ENCODE peak calls at places on chromosomes 16 and 17, in six cellular contexts. I, F, H, B, X and D are unnamed samples. For H3K27me3, the result is how much of the 10 kb centered on the place peaks cover.

GRCh38 chr17:1050246-1050995 is 53.5 kb downstream of the TIMM22 start:
- DNase-seq in H (no peak), F (no peak), B (no peak), X (peak), I (no peak), D (no peak)

GRCh38 chr16:70675851-70676513 is 9.9 kb downstream of the MTSS2 start:
- DNase-seq in B (peak), X (peak), I (no peak), F (no peak), H (no peak), D (no peak)

GRCh38 chr16:72530434-72530833 is 358.5 kb upstream of the PMFBP1 start:
- DNase-seq in F (peak), I (peak), B (no peak), X (no peak), H (no peak), D (no peak)

GRCh38 chr17:21041753-21042433 is 918 bp downstream of the USP22 start:
- DNase-seq in B (peak), X (peak), I (peak), F (peak), H (peak), D (peak)

GRCh38 chr16:77850637-77851330 is 62.4 kb downstream of the VAT1L start:
- DNase-seq in X (no peak), F (no peak), H (no peak), B (no peak), I (no peak), D (no peak)

GRCh38 chr17:5110816-5111215 is 862 bp downstream of the ZNF232 start:
- DNase-seq in F (no peak), I (no peak), X (no peak), B (no peak), H (peak), D (no peak)

GRCh38 chr16:47990676-47991075 is 165.1 kb downstream of the ABCC12 start:
- DNase-seq in I (no peak), H (no peak), X (no peak), F (no peak), B (no peak), D (no peak)

GRCh38 chr16:84660973-84661372 is 12.7 kb downstream of the KLHL36 start:
- DNase-seq in B (no peak), I (no peak), X (no peak), H (no peak), F (no peak), D (no peak)

GRCh38 chr17:42436401-42436800 is 13.3 kb upstream of the CAVIN1 start:
- DNase-seq in I (no peak), H (peak), B (peak), F (peak), X (peak), D (no peak)

GRCh38 chr16:85137323-85138072 is 25.2 kb upstream of the CIBAR2 start:
- DNase-seq in F (peak), H (peak), X (peak), B (peak), I (peak), D (peak)

GRCh38 chr16:4538067-4538385 is 547 bp downstream of the CDIP1 start:
- DNase-seq in H (no peak), I (no peak), B (no peak), F (no peak), X (no peak), D (no peak)

GRCh38 chr17:55117063-55117611 is 147.6 kb upstream of the HLF start:
- DNase-seq in H (no peak), I (no peak), B (no peak), F (no peak), X (no peak), D (peak)

GRCh38 chr17:36935681-36936454 is 1.4 kb upstream of the LHX1 start:
- DNase-seq in H (no peak), B (no peak), X (no peak), F (no peak), I (no peak), D (peak)

GRCh38 chr17:42380935-42381334 is 7.3 kb downstream of the STAT3 start:
- DNase-seq in X (no peak), B (no peak), H (no peak), F (no peak), I (no peak), D (no peak)

GRCh38 chr16:31110106-31111034 is 2.2 kb downstream of the BCKDK start:
- DNase-seq in I (peak), X (no peak), H (no peak), F (no peak), B (no peak), D (peak)

GRCh38 chr17:80678621-80679020 is 134.0 kb downstream of the RPTOR start:
- DNase-seq in X (no peak), B (no peak), H (peak), F (peak), I (peak), D (no peak)

GRCh38 chr17:13113821-13114525 is 96.1 kb upstream of the ELAC2 start:
- DNase-seq in I (no peak), H (no peak), X (no peak), F (no peak), B (no peak), D (no peak)

GRCh38 chr17:80511222-80512180 is 33.1 kb upstream of the RPTOR start:
- DNase-seq in F (no peak), B (no peak), I (no peak), X (no peak), H (no peak), D (no peak)

GRCh38 chr17:52721932-52722331 is 563.4 kb upstream of the CA10 start:
- DNase-seq in H (no peak), X (no peak), B (no peak), I (no peak), F (no peak), D (no peak)

GRCh38 chr16:82379601-82380000 is 209.6 kb upstream of the MPHOSPH6 start:
- DNase-seq in H (no peak), F (no peak), I (no peak), B (no peak), X (no peak), D (no peak)

GRCh38 chr17:43556292-43556691 is 10.2 kb upstream of the ETV4 start:
- DNase-seq in F (no peak), B (no peak), X (peak), H (peak), I (peak), D (no peak)

GRCh38 chr17:48037036-48037881 is at the start of gene COPZ2:
- DNase-seq in H (peak), X (peak), F (no peak), B (peak), I (no peak), D (no peak)

GRCh38 chr16:84608281-84608680 is 9.6 kb downstream of the COTL1 start:
- DNase-seq in F (no peak), I (no peak), H (no peak), X (no peak), B (no peak), D (no peak)

GRCh38 chr17:77750427-77751043 is 208.0 kb upstream of the TNRC6C start:
- DNase-seq in B (no peak), F (no peak), X (no peak), H (no peak), I (no peak), D (no peak)

GRCh38 chr16:88773812-88774291 is 11.2 kb downstream of the PIEZO1 start:
- DNase-seq in F (peak), X (peak), I (peak), H (peak), B (peak), D (peak)

GRCh38 chr16:23962001-23962400 is 126.2 kb downstream of the PRKCB start:
- DNase-seq in X (no peak), H (no peak), F (no peak), I (no peak), B (no peak), D (no peak)

GRCh38 chr17:39225974-39226683 is 384 bp upstream of the STAC2 start:
- DNase-seq in B (peak), I (no peak), F (no peak), X (peak), H (peak), D (peak)

GRCh38 chr16:56930516-56931252 is 1.3 kb upstream of the HERPUD1 start:
- DNase-seq in I (no peak), H (no peak), X (no peak), B (no peak), F (no peak), D (no peak)

GRCh38 chr16:56931253-56931768 is 631 bp upstream of the HERPUD1 start:
- DNase-seq in H (peak), I (no peak), F (no peak), B (no peak), X (no peak), D (no peak)

GRCh38 chr16:56931769-56932587 is at the start of gene HERPUD1:
- DNase-seq in X (peak), B (peak), I (peak), H (peak), F (peak), D (peak)

GRCh38 chr16:56927471-56927870 is 4.5 kb upstream of the HERPUD1 start:
- DNase-seq in X (no peak), I (no peak), F (no peak), B (no peak), H (no peak), D (no peak)

DNA sequence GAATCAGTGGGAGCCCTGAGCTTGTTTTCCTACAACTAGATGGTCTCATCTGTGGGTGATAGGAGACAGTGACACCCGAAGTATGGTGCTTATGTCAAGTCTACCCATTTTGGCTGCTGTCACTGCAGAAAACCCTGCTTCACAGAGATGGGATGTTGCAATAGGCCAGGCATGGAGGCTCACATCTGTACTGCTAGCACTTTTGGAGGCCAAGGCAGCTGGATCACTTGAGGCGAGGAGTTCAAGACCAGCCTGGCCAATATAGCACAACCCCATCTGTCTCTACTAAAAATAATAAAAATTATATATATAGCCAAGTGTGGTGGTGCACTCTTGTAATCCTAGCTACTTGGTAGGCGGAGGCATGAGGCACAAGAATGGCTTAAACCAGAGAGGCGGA is 2.3 kb upstream of the HERPUD1 start:
- DNase-seq in B (no peak), F (no peak), H (no peak), I (no peak), X (no peak), D (no peak)
- H3K27me3 ChIP-seq in B (under half), F (under half), H (under half), I (under half), X (under half), D (under half)

DNA sequence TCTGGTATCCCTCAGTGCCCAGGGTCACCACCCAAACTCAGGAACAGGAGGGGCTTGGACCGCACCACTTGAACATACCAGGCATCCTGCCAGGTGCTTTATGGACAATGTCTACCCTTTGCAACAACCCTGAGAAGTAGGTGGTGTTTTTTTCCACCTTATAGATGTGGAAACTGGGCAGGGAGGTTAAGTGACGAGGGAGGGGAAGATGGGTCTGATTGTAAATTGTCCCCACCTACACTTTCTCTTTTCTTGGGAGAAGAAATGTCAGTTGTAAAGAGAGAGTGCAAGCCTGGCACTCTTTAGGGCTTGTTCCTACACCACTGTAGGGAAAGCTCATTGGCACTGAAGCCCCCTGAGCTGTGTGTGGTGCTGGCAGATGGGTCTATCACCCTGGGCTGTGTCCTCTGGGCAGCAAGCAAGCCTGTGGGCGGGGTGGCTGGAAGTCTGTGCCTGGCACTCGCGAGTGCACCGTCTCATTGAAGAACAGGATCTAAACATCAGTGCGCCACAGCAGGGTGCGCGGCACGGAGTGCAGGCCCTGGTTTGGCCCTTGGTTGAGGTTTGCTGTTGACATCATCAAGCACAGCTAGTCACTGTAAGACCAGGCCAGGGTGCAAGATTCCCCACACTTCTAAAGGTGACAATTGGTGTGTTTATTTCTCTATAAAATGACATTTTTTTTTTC is 15.1 kb downstream of the NOD2 start:
- DNase-seq in I (no peak), H (no peak), F (no peak), X (no peak), B (no peak), D (no peak)
- H3K4me3 ChIP-seq in I (no peak), H (no peak), F (no peak), X (no peak), B (no peak), D (no peak)

GRCh38 chr17:79262624-79263023 is 188.0 kb downstream of the ENGASE start:
- DNase-seq in B (no peak), X (no peak), I (no peak), H (no peak), F (no peak), D (no peak)

GRCh38 chr17:79261361-79262072 is 186.9 kb downstream of the ENGASE start:
- DNase-seq in F (no peak), H (no peak), X (no peak), B (no peak), I (no peak), D (no peak)

GRCh38 chr17:79258843-79259242 is 184.2 kb downstream of the ENGASE start:
- DNase-seq in X (no peak), H (no peak), B (no peak), F (no peak), I (no peak), D (no peak)

GRCh38 chr17:79258042-79258441 is 183.4 kb downstream of the ENGASE start:
- DNase-seq in X (no peak), H (no peak), B (no peak), I (no peak), F (no peak), D (no peak)

DNA sequence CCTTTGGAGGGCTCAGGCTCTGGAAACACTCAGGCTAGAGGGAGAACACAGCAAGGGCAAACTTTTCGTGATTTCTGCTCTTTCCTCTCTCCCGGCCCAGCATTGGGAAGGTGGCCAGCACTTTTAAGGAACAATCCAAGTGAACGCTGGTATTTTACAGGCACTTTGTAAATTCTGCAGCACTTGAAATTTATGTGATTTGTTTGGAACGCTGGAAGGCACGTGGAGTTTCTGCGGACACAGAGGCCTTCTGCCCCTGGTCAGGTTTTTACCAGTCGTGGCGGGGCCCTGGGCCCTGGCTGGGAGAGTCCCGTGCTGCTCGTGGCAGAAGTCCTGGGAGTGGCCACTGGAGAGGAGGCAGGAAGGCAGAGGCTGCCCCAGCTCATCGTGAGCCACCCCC is 188.6 kb downstream of the ENGASE start:
- DNase-seq in H (no peak), B (no peak), I (no peak), X (no peak), F (no peak), D (no peak)
- H3K27me3 ChIP-seq in H (under half), B (under half), I (half or more), X (under half), F (under half), D (half or more)

DNA sequence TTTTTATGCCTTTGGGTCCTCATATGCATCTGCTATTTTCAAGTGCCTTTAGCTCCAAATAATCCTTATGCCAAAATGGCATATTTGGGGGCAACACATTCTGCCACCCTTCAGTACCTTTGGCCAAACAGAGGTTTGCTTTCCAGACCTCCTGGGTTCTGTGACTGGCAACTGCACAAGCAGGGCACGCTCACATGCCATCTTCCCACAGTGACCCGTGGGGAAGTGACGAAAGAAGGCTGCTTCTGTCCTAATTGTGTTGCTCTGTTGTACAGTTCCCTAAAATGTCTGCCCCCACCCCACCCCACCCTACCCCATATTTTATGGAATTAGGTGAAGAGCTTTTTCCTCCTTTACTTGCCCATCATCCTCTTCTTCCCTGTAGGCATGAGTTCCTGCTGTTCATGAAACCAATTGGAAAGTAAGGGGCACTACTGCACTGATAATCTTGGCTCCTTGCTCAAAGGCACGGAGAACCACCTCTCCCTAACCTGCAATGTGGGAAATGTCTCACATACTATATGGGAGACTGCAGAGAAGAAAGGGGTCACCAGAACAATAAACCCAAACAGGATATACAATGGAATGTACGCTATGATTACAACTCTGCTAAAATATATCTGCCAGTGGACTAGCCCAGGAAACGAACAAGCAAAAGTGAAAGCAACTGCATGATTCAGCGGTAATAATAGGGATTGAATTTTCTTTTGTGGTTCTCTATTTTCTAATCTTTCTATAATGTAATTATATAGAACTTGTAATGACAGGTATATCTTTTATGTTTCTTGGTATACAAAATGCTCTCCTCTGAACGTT is 3.3 kb upstream of the SLFN12L start:
- DNase-seq in I (peak), H (no peak), F (peak), X (peak), B (peak), D (peak)
- H3K4me3 ChIP-seq in I (peak), H (no peak), F (peak), X (peak), B (peak), D (peak)

DNA sequence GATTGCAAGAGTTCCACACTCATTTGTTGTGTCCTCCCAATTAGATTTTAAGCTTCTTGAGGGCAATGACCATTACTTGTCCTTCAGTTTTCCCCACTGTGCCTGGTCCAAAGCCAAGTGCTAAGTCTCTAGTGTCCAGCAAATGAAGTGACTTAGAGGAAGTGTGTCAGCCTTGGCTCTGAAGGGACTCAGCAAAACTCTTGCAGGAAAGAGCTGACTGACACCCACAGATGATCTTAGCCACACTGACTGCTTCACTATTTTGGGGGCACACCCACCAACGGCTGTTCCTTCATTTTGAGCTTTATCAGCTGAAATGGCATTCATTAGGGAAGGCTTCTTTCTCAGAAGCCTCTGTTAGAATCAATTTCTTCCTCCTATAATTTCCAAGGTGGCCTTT is 358.1 kb downstream of the UTP18 start:
- DNase-seq in B (no peak), X (no peak), F (no peak), I (no peak), H (no peak), D (peak)
- H3K27me3 ChIP-seq in B (under half), X (under half), F (under half), I (under half), H (under half), D (under half)

GRCh38 chr16:56640076-56640475 is 1.6 kb downstream of the MT1A start:
- DNase-seq in H (no peak), X (no peak), B (no peak), I (no peak), F (no peak), D (no peak)

GRCh38 chr16:56636616-56637413 is 1.7 kb upstream of the MT1A start:
- DNase-seq in I (no peak), X (no peak), F (no peak), B (no peak), H (no peak), D (no peak)

GRCh38 chr16:56635441-56635967 is 3.0 kb upstream of the MT1A start:
- DNase-seq in H (no peak), F (no peak), B (no peak), I (no peak), X (no peak), D (no peak)

GRCh38 chr16:56639045-56639444 is 579 bp downstream of the MT1A start:
- DNase-seq in I (no peak), H (no peak), X (no peak), F (no peak), B (no peak), D (no peak)

GRCh38 chr16:56637814-56638750 is at the start of gene MT1A:
- DNase-seq in B (peak), F (no peak), H (peak), X (peak), I (no peak), D (no peak)
- H3K4me3 ChIP-seq in B (peak), F (peak), H (peak), X (peak), I (no peak), D (no peak)